ENCODE peak calls at places on chromosomes 11 and 22, in eight cellular contexts. I is GF-D8; F is HS-5; C is stimulated activated CD4-positive, alpha-beta T cell treated with anti-CD3 and anti-CD28 coated beads, Interleukin-12 subunit alpha, Interleukin-12 subunit beta, amount 100 ng/mL, for 4 hours; D is GM04504; M is CD8-positive, alpha-beta T cell; X is substantia nigra; B is left ventricle myocardium inferior. Z is an unnamed sample.

GRCh38 chr22:30947821-30948454 is 20.6 kb downstream of the MORC2 start:
- DNase-seq in I (no peak), X (no peak), B (no peak), F (no peak), M (no peak), C (no peak), D (peak), Z (peak)

GRCh38 chr11:119433369-119433749 is 10.4 kb upstream of the THY1 start:
- DNase-seq in X (no peak), C (no peak), M (no peak), D (no peak), I (no peak), F (peak), B (no peak), Z (no peak)

GRCh38 chr22:20523118-20523983 is 15.9 kb downstream of the MED15 start:
- DNase-seq in X (no peak), I (peak), C (no peak), B (no peak), D (peak), M (no peak), F (no peak), Z (peak)

GRCh38 chr11:66289548-66290331 is 797 bp upstream of the YIF1A start:
- DNase-seq in F (no peak), M (peak), I (no peak), B (peak), X (peak), D (no peak), C (peak), Z (peak)

GRCh38 chr11:97610854-97611253 is 1221.0 kb downstream of the JRKL start:
- DNase-seq in M (no peak), D (no peak), I (no peak), F (no peak), B (no peak), X (no peak), C (no peak), Z (no peak)

GRCh38 chr22:28792491-28793383 is 7.6 kb downstream of the XBP1 start:
- DNase-seq in C (no peak), F (no peak), X (no peak), M (no peak), I (peak), B (no peak), D (no peak), Z (peak)

GRCh38 chr22:38413085-38414008 is 41.7 kb downstream of the KCNJ4 start:
- DNase-seq in D (no peak), F (no peak), M (no peak), C (no peak), X (no peak), B (peak), I (no peak), Z (no peak)

GRCh38 chr11:121330614-121331435 is 38.3 kb downstream of the SC5D start:
- DNase-seq in D (no peak), F (no peak), I (no peak), C (no peak), M (no peak), X (no peak), B (no peak), Z (no peak)

GRCh38 chr11:125214466-125215204 is 50.1 kb downstream of the PKNOX2 start:
- DNase-seq in I (no peak), X (no peak), M (no peak), C (no peak), D (no peak), F (no peak), B (peak), Z (no peak)

GRCh38 chr11:46724088-46724487 is 5.1 kb downstream of the F2 start:
- DNase-seq in M (no peak), D (no peak), B (no peak), I (no peak), X (no peak), F (no peak), C (no peak), Z (no peak)

GRCh38 chr11:62933775-62934495 is 12.8 kb upstream of the CHRM1 start:
- DNase-seq in F (no peak), X (no peak), C (no peak), I (no peak), M (no peak), D (no peak), B (no peak), Z (no peak)

GRCh38 chr11:123407124-123407995 is 22.7 kb upstream of the GRAMD1B start:
- DNase-seq in M (peak), C (peak), F (peak), I (no peak), B (peak), D (peak), X (peak), Z (peak)

GRCh38 chr22:42635531-42635930 is 4.9 kb downstream of the ATP5MGL start:
- DNase-seq in M (no peak), F (peak), I (no peak), D (peak), B (peak), C (no peak), X (no peak), Z (no peak)

GRCh38 chr11:114060402-114061052 is 1.0 kb downstream of the ZBTB16 start:
- DNase-seq in C (no peak), D (no peak), I (peak), M (no peak), F (no peak), X (peak), B (peak), Z (no peak)

GRCh38 chr11:75087319-75088055 is 9.2 kb downstream of the OR2AT4 start:
- DNase-seq in F (no peak), X (no peak), M (no peak), I (no peak), B (no peak), D (no peak), C (no peak), Z (no peak)

GRCh38 chr11:16897460-16898061 is 116.7 kb downstream of the PLEKHA7 start:
- DNase-seq in M (no peak), F (no peak), D (no peak), C (no peak), I (no peak), X (no peak), B (no peak), Z (peak)

GRCh38 chr11:133821776-133822175 is 23.5 kb downstream of the SPATA19 start:
- DNase-seq in D (no peak), C (no peak), M (no peak), I (peak), X (peak), F (no peak), B (peak), Z (peak)

GRCh38 chr11:121274332-121274991 is 18.1 kb upstream of the SC5D start:
- DNase-seq in X (no peak), F (no peak), C (no peak), D (no peak), B (no peak), M (no peak), I (no peak), Z (no peak)

GRCh38 chr22:48242461-48242864 is 1480.0 kb downstream of the TBC1D22A start:
- DNase-seq in D (no peak), C (no peak), F (no peak), X (no peak), M (no peak), B (no peak), I (no peak), Z (no peak)

GRCh38 chr11:109027851-109028250 is 363.0 kb downstream of the DDX10 start:
- DNase-seq in C (no peak), D (no peak), X (no peak), M (no peak), I (no peak), B (no peak), F (no peak), Z (no peak)

GRCh38 chr11:125603207-125603606 is 10.6 kb downstream of the STT3A start:
- DNase-seq in F (no peak), X (no peak), I (no peak), D (no peak), C (no peak), M (no peak), B (no peak), Z (no peak)

GRCh38 chr11:60756307-60757032 is at the start of gene MS4A15:
- DNase-seq in I (no peak), X (no peak), M (no peak), D (no peak), F (no peak), C (no peak), B (no peak), Z (peak)

GRCh38 chr11:133618500-133618899 is 86.2 kb upstream of the OPCML start:
- DNase-seq in X (no peak), D (no peak), F (no peak), B (no peak), C (no peak), I (no peak), M (no peak), Z (no peak)

GRCh38 chr11:64619196-64619595 is 28.2 kb downstream of the SLC22A12 start:
- DNase-seq in I (no peak), F (no peak), M (no peak), B (no peak), C (no peak), D (no peak), X (no peak), Z (no peak)

GRCh38 chr11:117875397-117876048 is 935 bp downstream of the FXYD6 start:
- DNase-seq in I (no peak), X (no peak), M (peak), B (peak), D (no peak), C (no peak), F (no peak), Z (no peak)